ENCODE peak calls at places on chromosomes 16 and 17, in eight cellular contexts. X is NCI-H1092 treated with DMSO at 0.1 percent for 48 hours; A is NCI-H345; G is activated naive CD8-positive, alpha-beta T cell treated with anti-CD3 and anti-CD28 coated beads for 36 hours; V is GM12891; S is M059J; C is H1; F is fibroblast of pulmonary artery. J is an unnamed sample.
A peak's percentile ranks its signal among the peaks of the same experiment; 100 is the strongest.

GRCh38 chr17:56975656-56976055 is 2.3 kb upstream of the SCPEP1 start:
- DNase-seq in X (no peak), A (no peak), G (no peak), V (no peak), S (no peak), C (no peak), F (no peak), J (no peak)

GRCh38 chr17:80751460-80752368 is 207.1 kb downstream of the RPTOR start:
- DNase-seq in X (no peak), A (no peak), G (no peak), V (no peak), S (no peak), C (no peak), F (no peak), J (peak; percentile 40)

GRCh38 chr16:72877374-72878028 is 170.4 kb downstream of the ZFHX3 start:
- DNase-seq in X (no peak), A (no peak), G (no peak), V (no peak), S (peak; percentile 98), C (no peak), F (peak; percentile 81), J (peak; percentile 67)

GRCh38 chr17:28901866-28902818 is 737 bp downstream of the DHRS13 start:
- DNase-seq in X (peak; percentile 67), A (peak; percentile 59), G (peak; percentile 70), V (no peak), S (no peak), C (no peak), F (no peak), J (no peak)

GRCh38 chr17:33292981-33293867 is at the start of gene ASIC2:
- DNase-seq in X (peak; percentile 39), A (peak; percentile 72), G (peak; percentile 6), V (peak; percentile 14), S (no peak), C (peak; percentile 71), F (no peak), J (peak; percentile 27)

GRCh38 chr16:11250091-11250785 is 5.8 kb downstream of the SOCS1 start:
- DNase-seq in X (no peak), A (no peak), G (no peak), V (no peak), S (peak; percentile 32), C (peak; percentile 72), F (peak; percentile 58), J (no peak)

GRCh38 chr17:43014020-43014615 is 7.5 kb downstream of the IFI35 start:
- DNase-seq in X (no peak), A (no peak), G (no peak), V (no peak), S (no peak), C (no peak), F (no peak), J (no peak)

GRCh38 chr17:43018932-43019331 is 3.3 kb downstream of the VAT1 start:
- DNase-seq in X (no peak), A (no peak), G (no peak), V (no peak), S (no peak), C (no peak), F (peak; percentile 31), J (no peak)

GRCh38 chr17:54944796-54945195 is 23.7 kb downstream of the COX11 start:
- DNase-seq in X (no peak), A (no peak), G (no peak), V (no peak), S (peak; percentile 53), C (no peak), F (peak; percentile 10), J (no peak)

GRCh38 chr16:67857547-67858233 is 10.2 kb upstream of the CENPT start:
- DNase-seq in X (no peak), A (peak; percentile 84), G (no peak), V (no peak), S (peak; percentile 99), C (no peak), F (peak; percentile 96), J (peak; percentile 81)

GRCh38 chr16:50964491-50964890 is 186.6 kb downstream of the SALL1 start:
- DNase-seq in X (no peak), A (no peak), G (no peak), V (no peak), S (no peak), C (no peak), F (no peak), J (no peak)

GRCh38 chr16:19559242-19559910 is 3.9 kb downstream of the VPS35L start:
- DNase-seq in X (peak; percentile 59), A (peak; percentile 48), G (no peak), V (no peak), S (peak; percentile 58), C (peak; percentile 46), F (peak; percentile 85), J (no peak)

GRCh38 chr16:85535352-85536072 is 77.6 kb upstream of the GSE1 start:
- DNase-seq in X (no peak), A (no peak), G (no peak), V (no peak), S (no peak), C (no peak), F (no peak), J (no peak)

GRCh38 chr16:76653390-76654026 is 376.3 kb downstream of the CNTNAP4 start:
- DNase-seq in X (peak; percentile 91), A (peak; percentile 15), G (no peak), V (no peak), S (peak; percentile 21), C (no peak), F (peak; percentile 70), J (peak; percentile 43)

GRCh38 chr17:60169921-60170817 is 20.4 kb downstream of the CA4 start:
- DNase-seq in X (no peak), A (no peak), G (no peak), V (no peak), S (peak; percentile 29), C (no peak), F (peak; percentile 80), J (no peak)

GRCh38 chr17:27049104-27049784 is 244.7 kb upstream of the WSB1 start:
- DNase-seq in X (no peak), A (no peak), G (peak; percentile 3), V (no peak), S (peak; percentile 14), C (no peak), F (no peak), J (no peak)

GRCh38 chr16:67673712-67674580 is 7.3 kb downstream of the C16orf86 start:
- DNase-seq in X (peak; percentile 37), A (no peak), G (no peak), V (no peak), S (no peak), C (no peak), F (peak; percentile 76), J (no peak)

GRCh38 chr16:68564367-68564985 is 25.4 kb downstream of the ZFP90 start:
- DNase-seq in X (peak; percentile 7), A (no peak), G (no peak), V (no peak), S (peak; percentile 24), C (no peak), F (peak; percentile 14), J (no peak)

GRCh38 chr17:66855204-66855603 is 20.3 kb downstream of the CACNG5 start:
- DNase-seq in X (no peak), A (no peak), G (peak; percentile 14), V (no peak), S (no peak), C (peak; percentile 98), F (no peak), J (no peak)

GRCh38 chr16:84836234-84836647 is 16.5 kb downstream of the CRISPLD2 start:
- DNase-seq in X (no peak), A (no peak), G (no peak), V (no peak), S (peak; percentile 100), C (peak; percentile 72), F (peak; percentile 100), J (peak; percentile 70)

GRCh38 chr16:13680021-13680672 is 239.8 kb upstream of the ERCC4 start:
- DNase-seq in X (no peak), A (peak; percentile 12), G (no peak), V (no peak), S (no peak), C (no peak), F (no peak), J (no peak)

GRCh38 chr16:49452568-49452967 is 79.0 kb downstream of the C16orf78 start:
- DNase-seq in X (peak; percentile 39), A (no peak), G (no peak), V (no peak), S (no peak), C (no peak), F (no peak), J (no peak)

GRCh38 chr17:9195346-9195870 is 174.1 kb downstream of the NTN1 start:
- DNase-seq in X (no peak), A (no peak), G (no peak), V (no peak), S (no peak), C (no peak), F (no peak), J (no peak)

GRCh38 chr16:66222756-66223155 is 143.7 kb upstream of the CDH5 start:
- DNase-seq in X (no peak), A (no peak), G (no peak), V (no peak), S (no peak), C (no peak), F (no peak), J (no peak)

GRCh38 chr16:81445926-81446317 is 1.3 kb downstream of the CMIP start:
- DNase-seq in X (peak; percentile 59), A (no peak), G (no peak), V (no peak), S (no peak), C (peak; percentile 48), F (no peak), J (no peak)

GRCh38 chr17:45413498-45413923 is 19.2 kb downstream of the ARHGAP27 start:
- DNase-seq in X (no peak), A (no peak), G (no peak), V (no peak), S (no peak), C (no peak), F (no peak), J (no peak)

GRCh38 chr17:27367121-27367981 is 73.4 kb downstream of the WSB1 start:
- DNase-seq in X (no peak), A (no peak), G (no peak), V (no peak), S (no peak), C (no peak), F (no peak), J (no peak)

GRCh38 chr16:2869502-2870064 is 11.6 kb upstream of the PRSS22 start:
- DNase-seq in X (no peak), A (no peak), G (no peak), V (no peak), S (no peak), C (no peak), F (no peak), J (no peak)

GRCh38 chr17:66593116-66593515 is 241.8 kb upstream of the CACNG5 start:
- DNase-seq in X (no peak), A (no peak), G (no peak), V (no peak), S (no peak), C (no peak), F (no peak), J (no peak)

GRCh38 chr17:10380631-10381408 is 8.0 kb upstream of the MYH13 start:
- DNase-seq in X (no peak), A (no peak), G (no peak), V (no peak), S (no peak), C (no peak), F (peak; percentile 62), J (no peak)

GRCh38 chr17:65529761-65530157 is 31.7 kb downstream of the AXIN2 start:
- DNase-seq in X (no peak), A (no peak), G (no peak), V (no peak), S (no peak), C (no peak), F (no peak), J (no peak)

GRCh38 chr16:23595246-23595950 is 718 bp downstream of the NDUFAB1 start:
- DNase-seq in X (no peak), A (no peak), G (no peak), V (no peak), S (no peak), C (no peak), F (peak; percentile 6), J (no peak)

GRCh38 chr16:88649924-88650748 is 717 bp downstream of the CYBA start:
- DNase-seq in X (no peak), A (no peak), G (peak; percentile 46), V (peak; percentile 78), S (no peak), C (peak; percentile 70), F (peak; percentile 22), J (no peak)

J was measured in NT2/D1.